ENCODE peak calls at places on chromosomes 11 and 22, in nine cellular contexts. N, F, E, T, M, S, A, C and R are unnamed samples.

GRCh38 chr11:117818036-117818858 is 6.3 kb downstream of the FXYD2 start:
- ATAC-seq in N (no peak), F (peak), E (peak), T (peak), M (no peak), S (peak), A (no peak), C (peak), R (no peak)

GRCh38 chr22:31637375-31637937 is 24.6 kb downstream of the PISD start:
- ATAC-seq in N (peak), F (no peak), E (no peak), T (no peak), M (peak), S (no peak), A (peak), C (no peak), R (no peak)

GRCh38 chr11:117011541-117011908 is 86.7 kb downstream of the SIK3 start:
- ATAC-seq in N (no peak), F (peak), E (peak), T (peak), M (no peak), S (no peak), A (no peak), C (peak), R (no peak)

GRCh38 chr22:30591588-30592359 is at the start of gene PES1:
- ATAC-seq in N (peak), F (peak), E (peak), T (peak), M (peak), S (peak), A (peak), C (peak), R (peak)

GRCh38 chr11:69817265-69818236 is 1.7 kb downstream of the FGF3 start:
- ATAC-seq in N (peak), F (peak), E (no peak), T (no peak), M (no peak), S (no peak), A (no peak), C (no peak), R (no peak)

GRCh38 chr11:69035150-69035958 is 13.4 kb upstream of the TPCN2 start:
- ATAC-seq in N (peak), F (no peak), E (no peak), T (no peak), M (no peak), S (no peak), A (no peak), C (no peak), R (peak)

GRCh38 chr11:34339149-34340064 is 18.4 kb downstream of the ABTB2 start:
- ATAC-seq in N (no peak), F (peak), E (no peak), T (no peak), M (peak), S (no peak), A (peak), C (peak), R (no peak)

GRCh38 chr11:106072804-106073203 is 4.3 kb downstream of the KBTBD3 start:
- ATAC-seq in N (no peak), F (no peak), E (no peak), T (no peak), M (no peak), S (no peak), A (no peak), C (no peak), R (no peak)

GRCh38 chr11:2481253-2481652 is 36.4 kb downstream of the KCNQ1 start:
- ATAC-seq in N (peak), F (no peak), E (no peak), T (peak), M (peak), S (no peak), A (peak), C (no peak), R (no peak)

GRCh38 chr22:39290248-39290720 is 29.1 kb downstream of the RPL3 start:
- ATAC-seq in N (no peak), F (peak), E (no peak), T (no peak), M (no peak), S (peak), A (no peak), C (no peak), R (no peak)

GRCh38 chr11:60972182-60973030 is 926 bp downstream of the CD6 start:
- ATAC-seq in N (no peak), F (no peak), E (peak), T (peak), M (no peak), S (no peak), A (peak), C (no peak), R (no peak)

GRCh38 chr22:39214383-39215069 is 30.3 kb downstream of the PDGFB start:
- ATAC-seq in N (no peak), F (peak), E (no peak), T (no peak), M (peak), S (peak), A (peak), C (no peak), R (no peak)

GRCh38 chr22:29224859-29225410 is 19.2 kb downstream of the EMID1 start:
- ATAC-seq in N (no peak), F (no peak), E (no peak), T (no peak), M (no peak), S (no peak), A (peak), C (no peak), R (no peak)

GRCh38 chr22:50548913-50549790 is 3.5 kb downstream of the KLHDC7B start:
- ATAC-seq in N (no peak), F (no peak), E (peak), T (peak), M (no peak), S (no peak), A (peak), C (peak), R (no peak)

GRCh38 chr22:32919629-32920028 is 118.1 kb downstream of the TIMP3 start:
- ATAC-seq in N (no peak), F (no peak), E (no peak), T (no peak), M (no peak), S (no peak), A (no peak), C (no peak), R (no peak)

GRCh38 chr11:16973565-16973964 is 40.6 kb downstream of the PLEKHA7 start:
- ATAC-seq in N (no peak), F (no peak), E (no peak), T (no peak), M (no peak), S (no peak), A (no peak), C (no peak), R (no peak)

GRCh38 chr11:130737866-130738431 is 178.3 kb downstream of the SNX19 start:
- ATAC-seq in N (peak), F (peak), E (no peak), T (no peak), M (peak), S (peak), A (peak), C (no peak), R (peak)

GRCh38 chr22:38205261-38206128 is 3.7 kb downstream of the MAFF start:
- ATAC-seq in N (peak), F (no peak), E (no peak), T (no peak), M (no peak), S (no peak), A (no peak), C (no peak), R (peak)

GRCh38 chr11:106176817-106177216 is 99.4 kb downstream of the AASDHPPT start:
- ATAC-seq in N (no peak), F (no peak), E (no peak), T (no peak), M (no peak), S (peak), A (no peak), C (no peak), R (no peak)

GRCh38 chr11:125329786-125330185 is 165.2 kb downstream of the PKNOX2 start:
- ATAC-seq in N (no peak), F (no peak), E (no peak), T (no peak), M (peak), S (no peak), A (no peak), C (no peak), R (no peak)

GRCh38 chr22:22856364-22856763 is 31.3 kb upstream of the IGLL5 start:
- ATAC-seq in N (no peak), F (no peak), E (no peak), T (no peak), M (no peak), S (no peak), A (no peak), C (no peak), R (no peak)

GRCh38 chr11:107562647-107563208 is 2.8 kb downstream of the ALKBH8 start:
- ATAC-seq in N (no peak), F (peak), E (no peak), T (peak), M (no peak), S (no peak), A (no peak), C (no peak), R (no peak)

GRCh38 chr22:49052023-49052538 is 775.6 kb downstream of the BRD1 start:
- ATAC-seq in N (peak), F (no peak), E (peak), T (peak), M (peak), S (peak), A (peak), C (peak), R (no peak)

GRCh38 chr11:125976156-125976555 is 30.3 kb downstream of the VSIG10L2 start:
- ATAC-seq in N (no peak), F (no peak), E (no peak), T (no peak), M (no peak), S (no peak), A (no peak), C (no peak), R (no peak)

GRCh38 chr22:30031328-30031727 is 48.9 kb upstream of the HORMAD2 start:
- ATAC-seq in N (no peak), F (no peak), E (no peak), T (no peak), M (no peak), S (no peak), A (no peak), C (no peak), R (no peak)

GRCh38 chr11:73365352-73366264 is 10.6 kb upstream of the RELT start:
- ATAC-seq in N (no peak), F (no peak), E (peak), T (no peak), M (no peak), S (no peak), A (no peak), C (peak), R (no peak)

GRCh38 chr11:120288021-120288420 is 37.1 kb upstream of the TLCD5 start:
- ATAC-seq in N (no peak), F (peak), E (no peak), T (no peak), M (no peak), S (no peak), A (no peak), C (no peak), R (no peak)

GRCh38 chr11:95415837-95416288 is 184.9 kb upstream of the SESN3 start:
- ATAC-seq in N (peak), F (no peak), E (no peak), T (no peak), M (no peak), S (peak), A (peak), C (no peak), R (no peak)

GRCh38 chr11:125956371-125956770 is 10.5 kb downstream of the VSIG10L2 start:
- ATAC-seq in N (peak), F (no peak), E (no peak), T (no peak), M (no peak), S (no peak), A (no peak), C (no peak), R (peak)

GRCh38 chr11:117529767-117530166 is 202.1 kb downstream of the CEP164 start:
- ATAC-seq in N (no peak), F (no peak), E (no peak), T (no peak), M (no peak), S (no peak), A (no peak), C (no peak), R (no peak)

GRCh38 chr11:45635907-45636306 is 29.5 kb downstream of the CHST1 start:
- ATAC-seq in N (no peak), F (no peak), E (no peak), T (no peak), M (no peak), S (no peak), A (no peak), C (no peak), R (no peak)